ENCODE peak calls at places on chromosomes 13 and 19, in ten cellular contexts. R is HTR-8/SVneo; D is left ventricle myocardium inferior; J is dorsolateral prefrontal cortex; C is fibroblast of gingiva; O is stimulated activated CD4-positive, alpha-beta T cell treated with anti-CD3 and anti-CD28 coated beads, TNF-alpha, amount 100 ng/mL, for 1 hour; T is cerebellum; I is progenitor cell of endocrine pancreas; N is stromal cell of bone marrow; X is activated CD4-positive, alpha-beta T cell treated with anti-CD3 and anti-CD28 coated beads, Interleukin-2, amount 10 ng/mL, durations not matched to agents 7 days and 5 days. W is an unnamed sample.
A peak's percentile ranks its signal among the peaks of the same experiment; 100 is the strongest.

GRCh38 chr13:104571161-104571889 is 1505.1 kb upstream of the SLC10A2 start:
- DNase-seq in I (peak; percentile 56), J (peak; percentile 70), X (no peak), C (peak; percentile 27), T (peak; percentile 49), O (no peak), D (no peak), R (peak; percentile 45), N (peak; percentile 67), W (peak; percentile 24)

GRCh38 chr19:28793391-28794168 is 419.4 kb downstream of the UQCRFS1 start:
- DNase-seq in N (no peak), T (no peak), D (peak; percentile 16), C (no peak), J (no peak), I (peak; percentile 15), R (no peak), O (no peak), X (no peak), W (no peak)

GRCh38 chr19:42634409-42635232 is 39.9 kb upstream of the CEACAM8 start:
- DNase-seq in R (peak; percentile 56), T (no peak), I (no peak), J (no peak), C (no peak), X (peak; percentile 51), D (no peak), O (peak; percentile 10), N (peak; percentile 9), W (no peak)

GRCh38 chr13:23292596-23292995 is 111.8 kb downstream of the SGCG start:
- DNase-seq in J (no peak), D (no peak), C (no peak), R (peak; percentile 2), O (no peak), I (no peak), T (no peak), N (no peak), X (no peak), W (no peak)

GRCh38 chr19:12521996-12522395 is 29.3 kb downstream of the ZNF564 start:
- DNase-seq in C (no peak), T (no peak), X (peak; percentile 17), D (no peak), I (no peak), O (no peak), N (no peak), R (no peak), J (no peak), W (no peak)

GRCh38 chr19:2455481-2456300 is 1.1 kb downstream of the LMNB2 start:
- DNase-seq in X (peak; percentile 48), T (peak; percentile 34), O (peak; percentile 33), R (no peak), C (no peak), I (peak; percentile 24), J (no peak), N (no peak), D (peak; percentile 30), W (peak; percentile 40)

GRCh38 chr19:41646589-41647204 is 19.8 kb upstream of the CEACAM4 start:
- DNase-seq in T (no peak), D (no peak), I (no peak), C (no peak), O (peak; percentile 45), R (no peak), X (peak; percentile 27), N (no peak), J (no peak), W (no peak)

GRCh38 chr19:17311455-17312248 is 2.3 kb downstream of the DDA1 start:
- DNase-seq in R (peak; percentile 44), D (no peak), N (no peak), J (no peak), T (no peak), X (no peak), C (peak; percentile 61), I (no peak), O (no peak), W (no peak)

GRCh38 chr13:39313721-39314120 is 275.5 kb downstream of the NHLRC3 start:
- DNase-seq in J (no peak), T (no peak), I (no peak), N (no peak), R (no peak), O (no peak), X (no peak), C (no peak), D (no peak), W (no peak)

GRCh38 chr13:20446900-20447299 is 78.8 kb downstream of the CRYL1 start:
- DNase-seq in C (peak; percentile 43), X (no peak), D (no peak), J (no peak), O (no peak), I (no peak), R (no peak), T (no peak), N (no peak), W (no peak)

GRCh38 chr13:37797606-37798005 is 72.0 kb downstream of the TRPC4 start:
- DNase-seq in R (no peak), O (no peak), X (no peak), D (no peak), I (no peak), C (no peak), T (no peak), N (no peak), J (no peak), W (no peak)

GRCh38 chr13:45847554-45848224 is 3.9 kb downstream of the SIAH3 start:
- DNase-seq in R (no peak), I (no peak), T (no peak), C (no peak), N (no peak), J (no peak), O (no peak), D (peak; percentile 29), X (peak; percentile 58), W (no peak)

GRCh38 chr19:29172302-29172701 is 40.6 kb downstream of the UQCRFS1 start:
- DNase-seq in N (no peak), J (no peak), R (no peak), D (no peak), I (no peak), X (no peak), C (no peak), O (no peak), T (no peak), W (no peak)

GRCh38 chr19:43564800-43565199 is 10.5 kb downstream of the XRCC1 start:
- DNase-seq in J (peak; percentile 68), T (peak; percentile 60), D (no peak), X (no peak), R (no peak), N (no peak), C (no peak), I (no peak), O (no peak), W (no peak)

GRCh38 chr19:38433268-38433733 is at the start of gene RYR1:
- DNase-seq in O (peak; percentile 31), N (no peak), T (peak; percentile 38), R (peak; percentile 32), I (no peak), D (peak; percentile 67), J (peak; percentile 69), X (peak; percentile 46), C (no peak), W (no peak)

GRCh38 chr13:80037505-80037888 is 303.4 kb downstream of the SPRY2 start:
- DNase-seq in C (peak; percentile 74), X (no peak), J (no peak), D (no peak), O (no peak), N (peak; percentile 93), T (no peak), I (no peak), R (peak; percentile 1), W (no peak)

GRCh38 chr19:32580353-32580900 is 563 bp upstream of the PDCD5 start:
- DNase-seq in X (no peak), D (peak; percentile 26), I (no peak), J (no peak), O (no peak), C (no peak), T (no peak), N (no peak), R (no peak), W (no peak)

GRCh38 chr13:92547256-92547655 is 679.4 kb upstream of the GPC6 start:
- DNase-seq in D (no peak), R (no peak), J (no peak), T (no peak), C (no peak), O (no peak), X (no peak), N (no peak), I (no peak), W (no peak)

GRCh38 chr13:40600145-40600751 is 66.2 kb downstream of the FOXO1 start:
- DNase-seq in R (no peak), T (no peak), X (no peak), J (no peak), N (no peak), C (no peak), D (no peak), I (no peak), O (no peak), W (no peak)

GRCh38 chr19:50465986-50466771 is 10.1 kb upstream of the EMC10 start:
- DNase-seq in R (no peak), I (peak; percentile 22), T (no peak), C (no peak), D (no peak), O (no peak), X (no peak), N (no peak), J (no peak), W (no peak)

W was measured in ovary.